ENCODE peak calls at places on chromosome 12, in nine cellular contexts. One of them, this sample, is unnamed.

GRCh38 chr12:41436076-41436475 is 248.0 kb downstream of the PDZRN4 start:
- DNase-seq in B cell: no peak
- DNase-seq in skeletal muscle cell: no peak
- DNase-seq in GM10248: no peak
- DNase-seq in NCI-H345: no peak
- DNase-seq in mucosa of descending colon: no peak
- DNase-seq in CD8-positive, alpha-beta memory T cell: no peak
- DNase-seq in hippocampal formation: no peak
- DNase-seq in A172: no peak
- DNase-seq in this sample: no peak

GRCh38 chr12:71439613-71440392 is at the start of gene LGR5:
- DNase-seq in CD8-positive, alpha-beta memory T cell: no peak
- DNase-seq in A172: no peak
- DNase-seq in GM10248: peak; percentile 16
- DNase-seq in mucosa of descending colon: peak; percentile 64
- DNase-seq in NCI-H345: peak; percentile 87
- DNase-seq in skeletal muscle cell: no peak
- DNase-seq in hippocampal formation: peak; percentile 88
- DNase-seq in B cell: peak; percentile 39
- DNase-seq in this sample: no peak

GRCh38 chr12:4134434-4134762 is 139.2 kb upstream of the CCND2 start:
- DNase-seq in GM10248: no peak
- DNase-seq in mucosa of descending colon: no peak
- DNase-seq in NCI-H345: no peak
- DNase-seq in skeletal muscle cell: no peak
- DNase-seq in CD8-positive, alpha-beta memory T cell: no peak
- DNase-seq in B cell: no peak
- DNase-seq in hippocampal formation: no peak
- DNase-seq in A172: no peak
- DNase-seq in this sample: no peak

GRCh38 chr12:78914859-78915331 is 50.3 kb downstream of the SYT1 start:
- DNase-seq in GM10248: no peak
- DNase-seq in mucosa of descending colon: no peak
- DNase-seq in skeletal muscle cell: no peak
- DNase-seq in A172: peak; percentile 8
- DNase-seq in hippocampal formation: no peak
- DNase-seq in NCI-H345: no peak
- DNase-seq in CD8-positive, alpha-beta memory T cell: no peak
- DNase-seq in B cell: no peak
- DNase-seq in this sample: no peak

GRCh38 chr12:1799882-1800645 is 20.3 kb upstream of the LRTM2 start:
- DNase-seq in A172: no peak
- DNase-seq in B cell: no peak
- DNase-seq in mucosa of descending colon: no peak
- DNase-seq in GM10248: no peak
- DNase-seq in skeletal muscle cell: no peak
- DNase-seq in NCI-H345: no peak
- DNase-seq in CD8-positive, alpha-beta memory T cell: no peak
- DNase-seq in hippocampal formation: no peak
- DNase-seq in this sample: no peak

GRCh38 chr12:6376965-6377666 is 1.8 kb upstream of the SCNN1A start:
- DNase-seq in hippocampal formation: no peak
- DNase-seq in CD8-positive, alpha-beta memory T cell: no peak
- DNase-seq in mucosa of descending colon: peak; percentile 40
- DNase-seq in skeletal muscle cell: no peak
- DNase-seq in A172: no peak
- DNase-seq in NCI-H345: no peak
- DNase-seq in GM10248: no peak
- DNase-seq in B cell: no peak
- DNase-seq in this sample: no peak

GRCh38 chr12:127052491-127053232 is 1214.3 kb upstream of the TMEM132C start:
- DNase-seq in A172: peak; percentile 68
- DNase-seq in B cell: no peak
- DNase-seq in skeletal muscle cell: peak; percentile 41
- DNase-seq in NCI-H345: no peak
- DNase-seq in hippocampal formation: no peak
- DNase-seq in GM10248: no peak
- DNase-seq in mucosa of descending colon: no peak
- DNase-seq in CD8-positive, alpha-beta memory T cell: no peak
- DNase-seq in this sample: no peak

GRCh38 chr12:93315907-93316622 is 61.7 kb upstream of the NUDT4 start:
- DNase-seq in hippocampal formation: no peak
- DNase-seq in A172: no peak
- DNase-seq in CD8-positive, alpha-beta memory T cell: no peak
- DNase-seq in skeletal muscle cell: no peak
- DNase-seq in mucosa of descending colon: no peak
- DNase-seq in NCI-H345: no peak
- DNase-seq in GM10248: no peak
- DNase-seq in B cell: no peak
- DNase-seq in this sample: no peak

GRCh38 chr12:52232916-52233461 is at the start of gene KRT7:
- DNase-seq in skeletal muscle cell: no peak
- DNase-seq in A172: no peak
- DNase-seq in NCI-H345: no peak
- DNase-seq in hippocampal formation: no peak
- DNase-seq in CD8-positive, alpha-beta memory T cell: no peak
- DNase-seq in B cell: peak; percentile 29
- DNase-seq in mucosa of descending colon: no peak
- DNase-seq in GM10248: no peak
- DNase-seq in this sample: no peak

GRCh38 chr12:77049767-77050353 is 15.5 kb downstream of the E2F7 start:
- DNase-seq in mucosa of descending colon: no peak
- DNase-seq in GM10248: peak; percentile 43
- DNase-seq in skeletal muscle cell: no peak
- DNase-seq in B cell: peak; percentile 44
- DNase-seq in A172: peak; percentile 47
- DNase-seq in hippocampal formation: no peak
- DNase-seq in CD8-positive, alpha-beta memory T cell: no peak
- DNase-seq in NCI-H345: peak; percentile 72
- DNase-seq in this sample: no peak

GRCh38 chr12:26149963-26150362 is 25.1 kb upstream of the BHLHE41 start:
- DNase-seq in CD8-positive, alpha-beta memory T cell: no peak
- DNase-seq in A172: no peak
- DNase-seq in B cell: no peak
- DNase-seq in NCI-H345: no peak
- DNase-seq in GM10248: no peak
- DNase-seq in skeletal muscle cell: no peak
- DNase-seq in mucosa of descending colon: no peak
- DNase-seq in hippocampal formation: no peak
- DNase-seq in this sample: no peak

This sample was measured in H1.